ENCODE peak calls at places on chromosomes 7 and 10, in five cellular contexts. I is WERI-Rb-1; N is nephron progenitor cell; A is activated CD8-positive, alpha-beta T cell treated with anti-CD3 and anti-CD28 coated beads for 36 hours; Y is left lung. M is an unnamed sample.
A peak's percentile ranks its signal among the peaks of the same experiment; 100 is the strongest.

GRCh38 chr7:82745117-82745516 is 301.5 kb upstream of the CACNA2D1 start:
- DNase-seq in N (peak; percentile 8), A (no peak), Y (no peak), I (no peak), M (no peak)

GRCh38 chr7:4730276-4730675 is 45.1 kb upstream of the AP5Z1 start:
- DNase-seq in A (no peak), I (no peak), Y (no peak), N (no peak), M (no peak)

GRCh38 chr7:1850111-1850975 is 180.3 kb downstream of the ELFN1 start:
- DNase-seq in A (no peak), Y (no peak), N (peak; percentile 4), I (peak; percentile 9), M (no peak)

GRCh38 chr7:70830060-70830395 is 301.9 kb upstream of the GALNT17 start:
- DNase-seq in A (no peak), Y (no peak), N (peak; percentile 15), I (no peak), M (no peak)

GRCh38 chr7:17136156-17136555 is 162.3 kb upstream of the AHR start:
- DNase-seq in N (no peak), Y (no peak), I (no peak), A (no peak), M (no peak)

GRCh38 chr7:107865956-107866775 is 24.8 kb upstream of the DLD start:
- DNase-seq in N (no peak), I (no peak), Y (no peak), A (peak; percentile 69), M (no peak)

GRCh38 chr10:119270893-119271361 is 63.6 kb downstream of the GRK5 start:
- DNase-seq in A (peak; percentile 78), I (no peak), Y (peak; percentile 86), N (no peak), M (peak; percentile 88)

GRCh38 chr10:62870866-62871265 is 54.7 kb upstream of the EGR2 start:
- DNase-seq in N (no peak), A (peak; percentile 52), Y (no peak), I (no peak), M (no peak)

GRCh38 chr7:1787681-1788235 is 117.7 kb downstream of the ELFN1 start:
- DNase-seq in Y (no peak), A (no peak), N (no peak), I (no peak), M (no peak)

GRCh38 chr10:22252801-22253577 is 35.2 kb upstream of the EBLN1 start:
- DNase-seq in N (peak; percentile 44), Y (peak; percentile 43), I (peak; percentile 11), A (peak; percentile 47), M (peak; percentile 50)

GRCh38 chr10:12194752-12195271 is 879 bp downstream of the NUDT5 start:
- DNase-seq in N (peak; percentile 36), I (peak; percentile 10), Y (peak; percentile 63), A (peak; percentile 65), M (no peak)

GRCh38 chr10:121478590-121478989 is 119.7 kb downstream of the FGFR2 start:
- DNase-seq in Y (no peak), N (no peak), I (peak; percentile 65), A (no peak), M (no peak)

GRCh38 chr7:47407136-47407535 is 174.8 kb downstream of the TNS3 start:
- DNase-seq in I (no peak), Y (no peak), A (no peak), N (no peak), M (no peak)

GRCh38 chr7:36600314-36600682 is 124.0 kb downstream of the AOAH start:
- DNase-seq in A (no peak), N (no peak), Y (peak; percentile 48), I (no peak), M (no peak)

GRCh38 chr7:93622036-93622714 is 47.7 kb upstream of the CALCR start:
- DNase-seq in A (no peak), Y (no peak), N (peak; percentile 18), I (peak; percentile 49), M (no peak)

GRCh38 chr10:129642427-129642826 is 175.4 kb downstream of the MGMT start:
- DNase-seq in I (no peak), Y (no peak), A (no peak), N (no peak), M (no peak)

GRCh38 chr10:36096571-36096970 is 454.5 kb upstream of the FZD8 start:
- DNase-seq in I (no peak), N (no peak), Y (no peak), A (no peak), M (no peak)

GRCh38 chr10:120971671-120972070 is 120.5 kb downstream of the WDR11 start:
- DNase-seq in I (no peak), A (no peak), N (no peak), Y (no peak), M (no peak)

GRCh38 chr7:158559356-158559755 is 28.3 kb downstream of the PTPRN2 start:
- DNase-seq in A (no peak), Y (no peak), N (no peak), I (no peak), M (no peak)

GRCh38 chr10:88089498-88089897 is 226.1 kb downstream of the PTEN start:
- DNase-seq in I (no peak), A (no peak), N (no peak), Y (peak; percentile 63), M (no peak)

GRCh38 chr10:11214407-11214806 is 196.7 kb downstream of the CELF2 start:
- DNase-seq in N (no peak), A (no peak), I (no peak), Y (no peak), M (no peak)

GRCh38 chr7:22675917-22676343 is 51.1 kb upstream of the IL6 start:
- DNase-seq in N (no peak), Y (no peak), A (peak; percentile 63), I (no peak), M (no peak)

GRCh38 chr7:135768990-135769389 is 20.4 kb upstream of the FAM180A start:
- DNase-seq in N (no peak), I (no peak), A (no peak), Y (no peak), M (no peak)

GRCh38 chr10:129718548-129719414 is 245.3 kb downstream of the EBF3 start:
- DNase-seq in N (no peak), A (no peak), Y (no peak), I (no peak), M (no peak)

GRCh38 chr10:107546239-107546638 is 381.7 kb upstream of the SORCS1 start:
- DNase-seq in A (no peak), N (no peak), I (no peak), Y (no peak), M (no peak)

GRCh38 chr10:92894081-92894480 is 45.8 kb downstream of the EXOC6 start:
- DNase-seq in Y (no peak), I (no peak), N (no peak), A (no peak), M (no peak)

GRCh38 chr10:104297697-104298660 is 29.0 kb downstream of the GSTO2 start:
- DNase-seq in Y (no peak), N (peak; percentile 68), A (peak; percentile 68), I (peak; percentile 65), M (no peak)

GRCh38 chr7:51847461-51848134 is 531.0 kb upstream of the COBL start:
- DNase-seq in A (no peak), I (peak; percentile 32), Y (no peak), N (peak; percentile 23), M (no peak)

GRCh38 chr10:101227765-101228681 is 1.2 kb downstream of the LBX1 start:
- DNase-seq in I (peak; percentile 60), N (no peak), A (no peak), Y (no peak), M (no peak)
- TF ChIP-seq CTCF in I (peak; percentile 35), N (no peak), A (no peak), Y (no peak), M (no peak)

GRCh38 chr10:7478727-7479457 is 68.1 kb upstream of the SFMBT2 start:
- DNase-seq in N (no peak), I (no peak), Y (no peak), A (no peak), M (no peak)
- TF ChIP-seq CTCF in N (no peak), I (no peak), Y (no peak), A (no peak), M (no peak)

DNA sequence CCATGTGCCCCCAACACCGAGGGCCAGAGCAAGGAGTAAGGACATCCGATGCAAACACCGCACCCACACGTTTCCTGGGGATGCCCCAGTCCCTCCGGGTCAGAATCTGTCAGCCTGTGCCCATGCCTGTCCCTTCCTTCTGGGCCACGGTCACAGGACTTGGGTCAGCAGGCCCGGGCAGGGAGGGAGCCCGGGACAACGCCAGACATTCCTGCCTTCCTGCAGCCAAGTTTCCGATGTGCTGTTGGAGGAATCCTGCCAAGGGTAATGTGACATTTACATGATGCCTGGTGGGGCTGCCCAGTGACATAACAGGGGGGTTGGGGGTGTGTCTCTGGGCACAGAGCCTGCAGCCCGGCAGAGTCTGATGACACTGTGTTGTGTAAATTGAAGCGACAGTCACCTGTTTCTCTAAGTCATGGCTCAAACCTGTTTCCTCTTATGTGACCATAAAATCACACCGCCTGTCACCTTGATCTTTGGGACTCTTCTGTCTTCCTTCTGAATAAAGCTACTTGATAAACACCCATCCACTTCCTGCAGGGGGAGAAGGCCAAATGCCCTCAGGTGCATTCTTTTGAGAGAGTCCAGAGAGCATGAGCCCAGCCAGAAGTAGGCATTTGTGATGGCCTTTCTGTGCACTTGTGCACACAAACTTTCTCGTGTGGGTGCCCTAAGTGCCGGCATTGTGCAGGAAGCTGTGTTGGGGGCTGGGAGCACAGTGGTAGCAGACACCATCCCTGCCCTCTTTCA is 175.3 kb upstream of the RHEB start:
- DNase-seq in I (no peak), A (peak; percentile 16), Y (no peak), N (no peak), M (no peak)
- TF ChIP-seq CTCF in I (no peak), A (no peak), Y (no peak), N (no peak), M (no peak)

GRCh38 chr10:71962915-71963314 is 1.3 kb upstream of the CHST3 start:
- DNase-seq in N (no peak), Y (no peak), I (no peak), A (no peak), M (no peak)

GRCh38 chr10:71965623-71966022 is 1.4 kb downstream of the CHST3 start:
- DNase-seq in Y (no peak), I (no peak), A (no peak), N (no peak), M (no peak)

GRCh38 chr10:71963351-71963755 is 842 bp upstream of the CHST3 start:
- DNase-seq in N (no peak), Y (no peak), I (no peak), A (no peak), M (no peak)

GRCh38 chr10:71964669-71965515 is 697 bp downstream of the CHST3 start:
- DNase-seq in Y (peak; percentile 56), I (peak; percentile 50), A (peak; percentile 74), N (peak; percentile 48), M (no peak)

DNA sequence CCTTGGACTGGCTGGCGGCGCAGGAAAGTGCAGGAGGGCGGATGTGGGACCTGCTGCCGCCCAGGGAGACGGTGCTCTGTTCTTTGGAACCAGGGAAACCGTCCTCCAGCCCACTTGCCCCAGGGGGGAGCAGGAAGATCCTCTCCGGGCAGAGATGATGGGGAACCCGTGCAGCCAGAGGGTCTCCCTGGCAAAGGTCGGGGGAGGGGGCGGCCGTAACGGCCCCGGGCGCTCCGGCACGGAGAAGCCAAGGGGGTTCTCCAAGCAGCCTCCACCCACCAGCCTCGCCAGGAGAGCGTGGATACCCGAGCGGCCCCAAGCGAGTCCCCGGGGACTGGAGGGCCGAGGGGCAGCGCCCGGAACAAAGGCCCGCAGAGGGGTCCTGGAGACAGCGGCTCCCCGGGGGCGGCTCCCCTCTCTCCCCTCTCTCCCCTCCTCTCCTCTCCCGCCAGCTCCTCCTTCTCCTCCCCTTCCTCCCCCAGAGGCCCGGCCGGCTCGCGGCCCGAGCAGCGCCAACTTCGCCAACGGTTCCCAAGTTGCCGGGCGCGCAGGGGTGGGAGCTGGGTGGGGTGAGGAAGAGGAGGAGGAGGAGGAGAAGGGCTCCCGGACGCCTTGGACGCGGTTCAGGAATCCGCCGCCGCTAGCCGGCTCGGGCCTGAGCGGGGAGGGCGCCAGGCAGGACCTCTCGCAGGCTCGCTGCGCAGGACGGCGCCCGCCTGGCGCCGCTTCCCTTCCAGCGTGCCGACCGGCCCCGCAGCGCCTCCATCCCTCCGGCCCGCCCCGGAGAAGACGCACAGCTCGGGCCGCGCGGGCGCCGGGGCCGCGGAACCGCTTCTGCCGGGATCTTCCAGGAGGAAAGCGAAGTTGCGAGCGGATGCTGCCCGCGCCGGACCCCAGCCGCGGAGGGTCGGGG is at the start of gene CHST3:
- DNase-seq in Y (peak; percentile 61), I (peak; percentile 42), N (peak; percentile 70), A (no peak), M (no peak)
- TF ChIP-seq CTCF in Y (no peak), I (no peak), N (no peak), A (no peak), M (no peak)